ENCODE peak calls at places on chromosomes 5 and 9, in seven cellular contexts. Y is amygdala; K is stimulated activated CD4-positive, alpha-beta T cell treated with anti-CD3 and anti-CD28 coated beads, TNF-alpha, amount 100 ng/mL, for 4 hours; X is HS-27A; J is AG04450; D is cardiac fibroblast; F is T follicular helper cell. Z is an unnamed sample.

GRCh38 chr5:56918054-56918453 is 8.7 kb downstream of the SETD9 start:
- DNase-seq in Y (no peak), K (no peak), X (no peak), J (no peak), D (no peak), F (no peak), Z (no peak)

GRCh38 chr9:122239722-122240121 is 11.0 kb upstream of the LHX6 start:
- DNase-seq in Y (no peak), K (no peak), X (no peak), J (no peak), D (no peak), F (no peak), Z (no peak)

GRCh38 chr9:134948149-134948548 is 30.4 kb upstream of the FCN1 start:
- DNase-seq in Y (no peak), K (no peak), X (no peak), J (no peak), D (no peak), F (no peak), Z (no peak)

GRCh38 chr5:64635056-64635686 is 55.1 kb upstream of the SHISAL2B start:
- DNase-seq in Y (no peak), K (no peak), X (no peak), J (peak), D (peak), F (no peak), Z (no peak)

GRCh38 chr5:93163010-93163663 is 417.9 kb downstream of the NR2F1-AS1 start:
- DNase-seq in Y (no peak), K (no peak), X (peak), J (peak), D (peak), F (no peak), Z (no peak)

GRCh38 chr9:134602547-134603362 is 38.8 kb upstream of the COL5A1 start:
- DNase-seq in Y (no peak), K (no peak), X (peak), J (peak), D (peak), F (no peak), Z (no peak)

GRCh38 chr9:124752967-124753366 is 18.1 kb downstream of the NR6A1 start:
- DNase-seq in Y (no peak), K (no peak), X (no peak), J (no peak), D (peak), F (no peak), Z (no peak)

GRCh38 chr9:107707915-107708441 is 218.4 kb upstream of the KLF4 start:
- DNase-seq in Y (no peak), K (no peak), X (no peak), J (no peak), D (peak), F (no peak), Z (no peak)

GRCh38 chr9:127178646-127179632 is 56.5 kb upstream of the ANGPTL2 start:
- DNase-seq in Y (peak), K (no peak), X (no peak), J (no peak), D (no peak), F (no peak), Z (no peak)

Z was measured in substantia nigra.